ENCODE peak calls at places on chromosomes 3 and 15, in eight cellular contexts. Y is astrocyte, X is AG04450, T is left lung, U is cardiac muscle cell, L is testis, K is ovary, O is mammary epithelial cell. Z is an unnamed sample. For H3K9me3, the result is how much of the 10 kb centered on the place peaks cover.

GRCh38 chr3:177754508-177754921 is 557.2 kb upstream of the TBL1XR1 start:
- DNase-seq in O (no peak), T (no peak), K (no peak), U (no peak), Y (peak), L (peak), X (no peak), Z (no peak)

GRCh38 chr3:191076903-191077552 is 122.0 kb upstream of the OSTN start:
- DNase-seq in O (no peak), T (peak), X (no peak), L (no peak), U (no peak), K (no peak), Y (no peak), Z (no peak)

GRCh38 chr3:116864627-116864927 is 155.0 kb downstream of the TUSC7 start:
- DNase-seq in U (no peak), Y (no peak), O (no peak), K (no peak), X (no peak), L (no peak), T (no peak), Z (no peak)

GRCh38 chr3:115062009-115062408 is 85.1 kb downstream of the ZBTB20 start:
- DNase-seq in O (no peak), T (no peak), X (no peak), K (no peak), L (no peak), U (no peak), Y (no peak), Z (no peak)

GRCh38 chr3:78604328-78604727 is 1163.5 kb downstream of the ROBO1 start:
- DNase-seq in O (peak), K (no peak), X (peak), Y (peak), U (peak), L (no peak), T (no peak), Z (no peak)

GRCh38 chr3:71752911-71753715 is 542 bp upstream of the GPR27 start:
- DNase-seq in K (no peak), O (no peak), T (no peak), U (no peak), Y (no peak), L (peak), X (no peak), Z (no peak)

GRCh38 chr3:184679056-184679502 is 32.8 kb downstream of the MAGEF1 start:
- DNase-seq in L (peak), K (no peak), Y (no peak), U (peak), O (no peak), T (no peak), X (no peak), Z (no peak)

GRCh38 chr15:29676961-29677402 is 145.3 kb downstream of the TJP1 start:
- DNase-seq in L (peak), O (peak), U (peak), X (no peak), K (no peak), Y (peak), T (no peak), Z (no peak)

DNA sequence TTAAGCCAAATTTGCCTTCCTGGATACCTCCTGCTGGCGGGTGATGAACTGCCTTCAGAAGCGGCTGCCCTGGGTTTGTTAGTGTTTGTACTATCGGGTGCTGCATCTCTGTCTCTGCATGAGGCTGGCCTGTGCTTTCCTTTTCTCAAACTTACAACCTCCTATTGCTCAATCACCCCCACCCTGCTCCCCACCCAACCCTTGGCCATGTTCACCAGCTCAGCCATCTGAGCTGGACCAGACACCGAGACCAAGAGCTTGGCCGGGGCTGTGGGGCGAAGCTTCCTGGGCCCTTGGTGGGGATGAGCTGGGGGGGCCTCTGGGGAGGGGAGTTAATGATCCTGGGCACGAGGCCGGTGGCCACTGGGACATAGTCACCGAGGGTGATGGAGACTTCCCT is 16.8 kb upstream of the FBLN2 start:
- DNase-seq in T (peak), U (no peak), X (no peak), L (no peak), Y (no peak), O (no peak), K (no peak), Z (no peak)
- TF ChIP-seq CTCF in T (no peak), U (no peak), X (no peak), L (no peak), Y (no peak), O (no peak), K (no peak), Z (no peak)

GRCh38 chr3:118196183-118196582 is 838.5 kb downstream of the IGSF11 start:
- DNase-seq in K (no peak), X (no peak), O (no peak), U (no peak), L (no peak), Y (no peak), T (no peak), Z (no peak)
- H3K9me3 ChIP-seq in K (under half), X (under half), O (under half), U (under half), L (under half), Y (under half), T (under half), Z (under half)

GRCh38 chr3:119469378-119470189 is 821 bp downstream of the POGLUT1 start:
- DNase-seq in K (no peak), U (peak), X (no peak), Y (peak), L (no peak), O (peak), T (no peak), Z (no peak)
- TF ChIP-seq CTCF in K (no peak), U (no peak), X (no peak), Y (no peak), L (no peak), O (no peak), T (no peak), Z (no peak)

DNA sequence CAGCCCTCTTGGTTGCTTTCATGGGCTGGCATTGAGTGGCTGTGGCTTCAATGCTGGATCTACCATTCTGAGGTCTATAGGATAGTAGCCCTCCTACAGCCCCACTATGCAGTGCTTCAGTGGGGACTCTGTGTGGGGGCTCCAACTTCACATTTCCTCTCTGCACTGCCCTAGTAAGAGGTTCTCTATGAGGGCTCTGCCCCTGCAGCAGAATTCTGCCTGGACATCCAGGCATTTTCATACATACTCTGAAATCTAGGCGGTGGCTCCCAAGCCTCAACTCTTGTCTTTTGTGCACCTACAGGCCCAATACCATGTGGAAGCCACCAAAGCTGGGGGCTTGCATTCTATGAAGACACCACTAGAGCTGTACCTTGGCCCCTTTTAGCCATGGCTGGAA is 195.8 kb downstream of the IGSF11 start:
- DNase-seq in X (no peak), T (no peak), U (no peak), Y (no peak), O (no peak), K (no peak), L (no peak), Z (no peak)
- H3K9me3 ChIP-seq in X (under half), T (under half), U (under half), Y (under half), O (under half), K (under half), L (under half), Z (under half)

GRCh38 chr15:84905016-84905916 is 20.8 kb downstream of the SLC28A1 start:
- DNase-seq in T (no peak), L (no peak), U (no peak), Y (no peak), O (no peak), K (no peak), X (no peak), Z (no peak)

GRCh38 chr15:84909782-84910181 is 25.3 kb downstream of the SLC28A1 start:
- DNase-seq in O (no peak), Y (no peak), T (no peak), L (no peak), X (no peak), U (no peak), K (no peak), Z (no peak)

GRCh38 chr15:84909029-84909428 is 24.6 kb downstream of the SLC28A1 start:
- DNase-seq in T (no peak), U (no peak), K (no peak), L (no peak), Y (no peak), O (no peak), X (no peak), Z (no peak)

GRCh38 chr15:84908564-84908963 is 24.1 kb downstream of the SLC28A1 start:
- DNase-seq in L (no peak), U (no peak), T (no peak), Y (no peak), X (no peak), K (no peak), O (no peak), Z (no peak)

GRCh38 chr15:84907731-84908130 is 23.3 kb downstream of the SLC28A1 start:
- DNase-seq in K (no peak), Y (no peak), U (no peak), X (no peak), T (no peak), L (no peak), O (no peak), Z (no peak)
- TF ChIP-seq CTCF in K (no peak), Y (no peak), U (no peak), X (no peak), T (no peak), L (no peak), O (no peak), Z (no peak)

GRCh38 chr15:73789491-73790240 is 36.5 kb upstream of the INSYN1 start:
- DNase-seq in T (no peak), K (no peak), X (no peak), L (peak), O (no peak), Y (no peak), U (no peak), Z (no peak)
- H3K9me3 ChIP-seq in T (under half), K (under half), X (under half), L (under half), O (under half), Y (under half), U (under half), Z (under half)

Z was measured in CD8-positive, alpha-beta T cell.